ENCODE peak calls at places on chromosomes 16 and 17, in nine cellular contexts. A is transverse colon, O is WTC11, H is fibroblast of the aortic adventitia, T is RWPE1, M is BJ, P is brain microvascular endothelial cell, Q is esophagus muscularis mucosa, B is uterus. G is an unnamed sample.
A peak's percentile ranks its signal among the peaks of the same experiment; 100 is the strongest.

GRCh38 chr16:14634389-14634725 is 1.6 kb downstream of the BFAR start:
- DNase-seq in A (peak; percentile 22), O (no peak), H (no peak), T (no peak), M (no peak), P (no peak), Q (no peak), B (no peak), G (no peak)

GRCh38 chr16:77805403-77805802 is 17.0 kb downstream of the VAT1L start:
- DNase-seq in A (no peak), O (no peak), H (no peak), T (no peak), M (no peak), P (no peak), Q (no peak), B (no peak), G (no peak)

GRCh38 chr17:8940866-8941471 is 24.5 kb downstream of the PIK3R5 start:
- DNase-seq in A (no peak), O (no peak), H (no peak), T (no peak), M (no peak), P (no peak), Q (no peak), B (no peak), G (no peak)

GRCh38 chr16:21302454-21302853 is 24.4 kb upstream of the CRYM start:
- DNase-seq in A (no peak), O (no peak), H (peak; percentile 22), T (no peak), M (no peak), P (no peak), Q (no peak), B (no peak), G (no peak)

GRCh38 chr16:70572050-70572925 is 48.7 kb downstream of the SF3B3 start:
- DNase-seq in A (no peak), O (no peak), H (no peak), T (no peak), M (no peak), P (no peak), Q (no peak), B (no peak), G (no peak)

GRCh38 chr16:86733526-86734254 is 155.3 kb downstream of the FOXL1 start:
- DNase-seq in A (no peak), O (peak; percentile 50), H (no peak), T (no peak), M (no peak), P (no peak), Q (no peak), B (no peak), G (no peak)

GRCh38 chr16:11359370-11359769 is 14.1 kb downstream of the RMI2 start:
- DNase-seq in A (no peak), O (no peak), H (peak; percentile 32), T (peak; percentile 80), M (peak; percentile 83), P (peak; percentile 46), Q (no peak), B (no peak), G (peak; percentile 67)

GRCh38 chr17:34584805-34585416 is 5.5 kb downstream of the TMEM132E start:
- DNase-seq in A (no peak), O (no peak), H (peak; percentile 9), T (peak; percentile 34), M (no peak), P (no peak), Q (no peak), B (no peak), G (no peak)

DNA sequence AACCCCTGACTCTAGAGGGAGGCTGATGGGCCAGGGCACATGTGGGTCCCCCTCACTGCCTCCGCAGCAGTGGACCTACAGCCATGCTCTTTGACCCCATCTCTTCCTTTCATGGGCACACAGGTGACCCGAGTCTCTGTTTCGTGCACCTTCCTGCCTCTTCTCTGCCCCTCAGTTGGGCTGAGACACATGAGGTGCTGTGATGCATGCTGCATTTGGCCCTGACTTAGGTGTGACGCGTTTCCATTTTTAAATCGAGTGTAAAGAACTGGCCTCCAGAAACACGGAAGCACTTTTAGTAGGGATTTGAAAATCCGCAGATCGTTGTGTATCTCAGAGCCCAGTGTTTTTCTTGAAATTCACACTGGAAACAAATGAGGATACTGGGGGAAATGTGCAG is 24.6 kb downstream of the C16orf90 start:
- DNase-seq in A (no peak), O (no peak), H (no peak), T (no peak), M (no peak), P (no peak), Q (no peak), B (no peak), G (no peak)
- TF ChIP-seq CTCF in A (no peak), O (no peak), H (no peak), T (no peak), M (no peak), P (no peak), Q (no peak), B (no peak), G (no peak)

GRCh38 chr17:13003454-13003851 is 14.4 kb downstream of the ELAC2 start:
- DNase-seq in A (no peak), O (no peak), H (no peak), T (no peak), M (no peak), P (no peak), Q (no peak), B (no peak), G (no peak)
- TF ChIP-seq CTCF in A (no peak), O (no peak), H (no peak), T (peak; percentile 63), M (no peak), P (no peak), Q (no peak), B (no peak), G (peak; percentile 3)

GRCh38 chr17:69320210-69320907 is 6.6 kb downstream of the ABCA5 start:
- DNase-seq in A (no peak), O (no peak), H (no peak), T (no peak), M (no peak), P (no peak), Q (no peak), B (no peak), G (no peak)
- TF ChIP-seq CTCF in A (no peak), O (no peak), H (no peak), T (no peak), M (no peak), P (no peak), Q (no peak), B (no peak), G (no peak)

GRCh38 chr17:7436556-7437368 is 1.5 kb downstream of the TMEM102 start:
- DNase-seq in A (peak; percentile 88), O (peak; percentile 89), H (peak; percentile 63), T (peak; percentile 72), M (no peak), P (no peak), Q (no peak), B (peak; percentile 57), G (peak; percentile 94)

GRCh38 chr17:7437369-7437863 is 1.9 kb upstream of the FGF11 start:
- DNase-seq in A (no peak), O (no peak), H (no peak), T (no peak), M (no peak), P (no peak), Q (no peak), B (no peak), G (no peak)

GRCh38 chr17:7438656-7439460 is 454 bp upstream of the FGF11 start:
- DNase-seq in A (no peak), O (no peak), H (no peak), T (no peak), M (no peak), P (no peak), Q (no peak), B (no peak), G (no peak)

GRCh38 chr17:7438050-7438614 is 1.2 kb upstream of the FGF11 start:
- DNase-seq in A (peak; percentile 54), O (peak; percentile 89), H (no peak), T (no peak), M (no peak), P (no peak), Q (no peak), B (peak; percentile 50), G (peak; percentile 88)

GRCh38 chr17:7435676-7436555 is 681 bp downstream of the TMEM102 start:
- DNase-seq in A (peak; percentile 69), O (peak; percentile 68), H (no peak), T (peak; percentile 65), M (no peak), P (no peak), Q (no peak), B (no peak), G (peak; percentile 84)
- TF ChIP-seq CTCF in A (peak; percentile 24), O (no peak), H (no peak), T (peak; percentile 23), M (peak; percentile 27), P (peak; percentile 22), Q (peak; percentile 5), B (no peak), G (peak; percentile 21)

GRCh38 chr17:66427134-66427533 is 124.7 kb downstream of the PRKCA start:
- DNase-seq in A (no peak), O (no peak), H (no peak), T (no peak), M (no peak), P (no peak), Q (no peak), B (no peak), G (no peak)

GRCh38 chr17:66425751-66426396 is 123.5 kb downstream of the PRKCA start:
- DNase-seq in A (no peak), O (no peak), H (no peak), T (no peak), M (no peak), P (no peak), Q (no peak), B (no peak), G (no peak)

GRCh38 chr17:66423436-66423922 is 121.1 kb downstream of the PRKCA start:
- DNase-seq in A (no peak), O (no peak), H (no peak), T (no peak), M (no peak), P (no peak), Q (no peak), B (no peak), G (no peak)

GRCh38 chr17:66429680-66430079 is 127.3 kb downstream of the PRKCA start:
- DNase-seq in A (no peak), O (no peak), H (no peak), T (no peak), M (no peak), P (no peak), Q (no peak), B (no peak), G (no peak)

DNA sequence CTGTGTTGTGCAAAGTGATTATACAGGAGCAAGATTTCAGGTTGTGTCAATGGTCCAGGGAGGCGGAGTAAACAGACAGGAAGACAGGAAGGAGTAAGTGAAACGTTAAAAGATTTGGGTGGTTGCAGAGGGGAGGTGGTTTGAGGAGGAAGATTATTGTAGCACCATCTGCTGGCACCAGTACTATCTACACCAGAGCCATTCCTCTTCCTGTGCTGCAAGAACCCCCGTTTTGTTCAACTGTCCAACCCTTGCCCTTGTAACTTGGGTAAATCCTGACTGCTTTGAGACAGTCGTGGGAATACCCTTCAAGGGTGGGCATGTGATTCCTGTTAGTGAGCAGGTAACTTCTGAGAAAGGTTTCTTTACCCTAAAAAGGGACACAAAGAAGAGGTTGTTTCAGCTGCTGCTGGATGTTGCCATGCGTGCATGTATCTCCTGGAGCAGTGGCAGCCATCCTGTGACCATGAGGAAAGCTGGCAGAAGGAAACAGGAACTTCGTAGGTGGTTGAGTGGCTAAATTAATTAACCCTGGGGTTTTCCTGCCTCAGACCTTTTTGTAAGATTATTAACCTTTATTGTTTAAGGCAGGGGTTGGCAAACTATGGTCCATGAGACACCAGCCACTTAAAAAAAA is 124.1 kb downstream of the PRKCA start:
- DNase-seq in A (peak; percentile 26), O (no peak), H (peak; percentile 39), T (no peak), M (no peak), P (no peak), Q (no peak), B (no peak), G (no peak)
- TF ChIP-seq CTCF in A (peak; percentile 29), O (no peak), H (peak; percentile 14), T (no peak), M (no peak), P (peak; percentile 54), Q (no peak), B (no peak), G (peak; percentile 25)